ENCODE peak calls at places on chromosome X, in four cellular contexts. One of them, this sample, is unnamed.

GRCh38 chrX:102957751-102958150 is 20.7 kb downstream of the RAB40AL start:
- DNase-seq in T-helper 1 cell: no peak
- DNase-seq in amygdala: no peak
- DNase-seq in AG08395: no peak
- DNase-seq in this sample: no peak

GRCh38 chrX:39201305-39201990 is 400.2 kb downstream of the MID1IP1 start:
- DNase-seq in T-helper 1 cell: no peak
- DNase-seq in amygdala: no peak
- DNase-seq in AG08395: no peak
- DNase-seq in this sample: no peak

GRCh38 chrX:103347682-103348397 is 8.5 kb upstream of the TCEAL9 start:
- DNase-seq in T-helper 1 cell: no peak
- DNase-seq in amygdala: no peak
- DNase-seq in AG08395: no peak
- DNase-seq in this sample: no peak

GRCh38 chrX:40095588-40096394 is 2.0 kb downstream of the BCOR start:
- DNase-seq in T-helper 1 cell: no peak
- DNase-seq in amygdala: no peak
- DNase-seq in AG08395: no peak
- DNase-seq in this sample: no peak

GRCh38 chrX:124239324-124239723 is 93.1 kb upstream of the TEX13D start:
- DNase-seq in T-helper 1 cell: no peak
- DNase-seq in amygdala: no peak
- DNase-seq in AG08395: no peak
- DNase-seq in this sample: no peak

GRCh38 chrX:38596939-38597338 is 35.6 kb downstream of the TSPAN7 start:
- DNase-seq in T-helper 1 cell: no peak
- DNase-seq in amygdala: no peak
- DNase-seq in AG08395: no peak
- DNase-seq in this sample: no peak

GRCh38 chrX:108312011-108312410 is 126.2 kb downstream of the COL4A6 start:
- DNase-seq in T-helper 1 cell: no peak
- DNase-seq in amygdala: no peak
- DNase-seq in AG08395: no peak
- DNase-seq in this sample: no peak

GRCh38 chrX:68878977-68879376 is 50.2 kb downstream of the EFNB1 start:
- DNase-seq in T-helper 1 cell: no peak
- DNase-seq in amygdala: no peak
- DNase-seq in AG08395: no peak
- DNase-seq in this sample: no peak

GRCh38 chrX:40511258-40511657 is 69.5 kb upstream of the ATP6AP2 start:
- DNase-seq in T-helper 1 cell: no peak
- DNase-seq in amygdala: no peak
- DNase-seq in AG08395: no peak
- DNase-seq in this sample: no peak

GRCh38 chrX:153816821-153817220 is 13.5 kb downstream of the PDZD4 start:
- DNase-seq in T-helper 1 cell: no peak
- DNase-seq in amygdala: no peak
- DNase-seq in AG08395: no peak
- DNase-seq in this sample: peak; percentile 14

GRCh38 chrX:12970691-12971202 is 4.2 kb upstream of the TMSB4X start:
- DNase-seq in T-helper 1 cell: no peak
- DNase-seq in amygdala: no peak
- DNase-seq in AG08395: peak; percentile 61
- DNase-seq in this sample: peak; percentile 51

GRCh38 chrX:37989304-37989703 is 17.0 kb upstream of the SYTL5 start:
- DNase-seq in T-helper 1 cell: no peak
- DNase-seq in amygdala: no peak
- DNase-seq in AG08395: no peak
- DNase-seq in this sample: no peak

GRCh38 chrX:25275159-25275558 is 259.4 kb upstream of the ARX start:
- DNase-seq in T-helper 1 cell: no peak
- DNase-seq in amygdala: no peak
- DNase-seq in AG08395: no peak
- DNase-seq in this sample: no peak

GRCh38 chrX:57044226-57044625 is 48.9 kb upstream of the SPIN3 start:
- DNase-seq in T-helper 1 cell: no peak
- DNase-seq in amygdala: no peak
- DNase-seq in AG08395: no peak
- DNase-seq in this sample: no peak

GRCh38 chrX:43976216-43976615 is 3.0 kb upstream of the NDP start:
- DNase-seq in T-helper 1 cell: no peak
- DNase-seq in amygdala: no peak
- DNase-seq in AG08395: no peak
- DNase-seq in this sample: no peak

GRCh38 chrX:133985164-133986007 is at the start of gene GPC3:
- DNase-seq in T-helper 1 cell: peak; percentile 7
- DNase-seq in amygdala: no peak
- DNase-seq in AG08395: no peak
- DNase-seq in this sample: peak; percentile 3

GRCh38 chrX:148562846-148563245 is 62.4 kb downstream of the AFF2 start:
- DNase-seq in T-helper 1 cell: no peak
- DNase-seq in amygdala: no peak
- DNase-seq in AG08395: no peak
- DNase-seq in this sample: no peak

GRCh38 chrX:49155243-49155899 is 7.2 kb upstream of the MAGIX start:
- DNase-seq in T-helper 1 cell: peak; percentile 37
- DNase-seq in amygdala: no peak
- DNase-seq in AG08395: peak; percentile 46
- DNase-seq in this sample: peak; percentile 17

GRCh38 chrX:2608638-2609430 is 82.3 kb upstream of the CD99 start:
- DNase-seq in T-helper 1 cell: peak; percentile 77
- DNase-seq in amygdala: no peak
- DNase-seq in AG08395: peak; percentile 95
- DNase-seq in this sample: peak; percentile 76

This sample was measured in T-helper 22 cell.